ENCODE peak calls at places on chromosomes 16 and 17, in five cellular contexts. H is HCT116, O is H1, C is GM12878, L is K562. E is an unnamed sample.

GRCh38 chr16:74026373-74027281 is 270.0 kb upstream of the PSMD7 start:
- DNase-seq in H (no peak), C (no peak), O (no peak), L (no peak), E (no peak)

GRCh38 chr16:72173997-72174396 is 2.0 kb upstream of the PMFBP1 start:
- DNase-seq in L (no peak), C (no peak), O (no peak), H (no peak), E (no peak)

GRCh38 chr17:63479495-63480184 is 2.8 kb downstream of the ACE start:
- DNase-seq in H (no peak), O (no peak), L (no peak), C (no peak), E (no peak)

GRCh38 chr16:11639008-11639562 is 29.2 kb upstream of the SNN start:
- DNase-seq in H (no peak), L (no peak), C (no peak), O (no peak), E (no peak)

GRCh38 chr17:27669850-27670249 is 38.9 kb downstream of the LGALS9 start:
- DNase-seq in O (no peak), C (no peak), H (no peak), L (no peak), E (no peak)

GRCh38 chr16:119835-120234 is 18.6 kb downstream of the NPRL3 start:
- DNase-seq in H (no peak), C (no peak), O (no peak), L (peak), E (no peak)

GRCh38 chr17:71933306-71933705 is 187.5 kb upstream of the SOX9 start:
- DNase-seq in H (no peak), L (no peak), O (no peak), C (no peak), E (no peak)

GRCh38 chr16:86670835-86671234 is 92.5 kb downstream of the FOXL1 start:
- DNase-seq in H (no peak), O (no peak), L (no peak), C (no peak), E (no peak)

GRCh38 chr17:58231644-58232043 is 6.7 kb upstream of the LPO start:
- DNase-seq in L (no peak), H (no peak), C (no peak), O (no peak), E (no peak)

GRCh38 chr17:44187131-44187899 is 543 bp downstream of the TMUB2 start:
- DNase-seq in L (peak), O (peak), H (no peak), C (no peak), E (no peak)

GRCh38 chr17:39845052-39845976 is 18.8 kb downstream of the IKZF3 start:
- DNase-seq in L (no peak), H (no peak), C (no peak), O (no peak), E (no peak)

GRCh38 chr16:85306071-85306792 is 194.0 kb upstream of the CIBAR2 start:
- DNase-seq in O (no peak), H (peak), L (peak), C (peak), E (peak)

GRCh38 chr16:8808613-8809353 is 11.1 kb downstream of the PMM2 start:
- DNase-seq in L (no peak), H (no peak), C (no peak), O (no peak), E (no peak)

GRCh38 chr17:68390888-68391545 is 66.3 kb downstream of the WIPI1 start:
- DNase-seq in O (peak), H (no peak), L (no peak), C (no peak), E (no peak)

GRCh38 chr17:5587431-5588032 is 3.2 kb upstream of the NLRP1 start:
- DNase-seq in L (peak), C (no peak), H (peak), O (no peak), E (peak)

GRCh38 chr16:47197536-47198179 is 53.9 kb upstream of the NETO2 start:
- DNase-seq in C (no peak), L (no peak), O (no peak), H (no peak), E (no peak)
- TF ChIP-seq ATF3 in C (no peak), L (no peak), O (no peak), H (no peak), E (no peak)

DNA sequence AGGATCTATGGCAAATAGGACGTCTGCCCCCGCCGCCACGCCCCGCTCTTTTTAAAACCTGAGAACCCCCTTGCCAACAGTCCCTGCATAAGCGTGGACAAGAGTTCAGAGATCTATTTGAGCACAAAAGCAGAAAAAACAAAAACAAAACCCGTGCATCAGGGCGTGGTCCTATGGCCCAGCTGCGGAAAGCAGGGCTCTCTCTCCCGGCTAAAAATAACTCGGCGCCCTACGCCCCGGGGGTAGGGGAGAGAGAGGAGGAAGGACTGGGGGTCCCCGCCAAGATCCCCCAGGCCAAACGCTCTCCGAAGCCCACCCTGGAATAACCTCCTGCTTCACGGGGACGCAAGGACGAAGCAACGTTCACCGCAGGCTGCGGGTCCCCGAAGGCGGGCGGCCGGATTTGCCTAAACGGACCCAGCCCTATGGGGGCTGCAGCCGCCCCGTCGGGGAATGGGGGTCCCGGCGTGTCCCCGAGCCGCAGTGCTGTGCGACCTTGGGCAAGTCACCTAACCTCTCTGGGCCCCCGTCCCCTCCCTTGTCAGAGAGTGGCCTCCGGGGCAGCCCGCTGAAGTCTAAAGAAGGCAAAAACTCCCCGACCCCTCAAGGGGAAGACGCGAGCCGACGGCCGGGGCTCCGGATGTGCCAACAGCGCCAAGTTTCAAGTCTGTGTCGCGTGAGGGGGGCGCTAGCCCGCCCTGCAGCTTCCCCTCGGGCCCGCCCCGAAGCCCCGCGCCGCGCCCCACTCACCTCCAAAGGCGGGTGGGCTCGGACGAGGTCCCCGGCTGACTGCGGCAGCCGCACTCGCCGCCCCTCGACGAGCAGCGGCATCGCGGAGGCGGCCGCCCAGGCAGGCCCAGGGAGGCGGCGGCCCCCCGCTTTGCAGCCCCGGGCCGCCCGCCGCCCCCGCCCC is 477 bp downstream of the NTAN1 start:
- DNase-seq in H (no peak), O (peak), C (no peak), L (peak), E (peak)
- TF ChIP-seq POLR2A in H (no peak), O (no peak), C (peak), L (no peak), E (no peak)

GRCh38 chr16:48421741-48422140 is 36.5 kb upstream of the SIAH1 start:
- DNase-seq in L (no peak), C (no peak), H (no peak), O (no peak), E (no peak)
- TF ChIP-seq ATF3 in L (no peak), C (no peak), H (no peak), O (no peak), E (no peak)

GRCh38 chr17:10646393-10646990 is 10.6 kb downstream of the MYH3 start:
- DNase-seq in H (peak), O (peak), L (peak), C (no peak), E (peak)
- TF ChIP-seq POLR2A in H (no peak), O (no peak), L (no peak), C (no peak), E (no peak)

GRCh38 chr17:78788451-78788850 is 6.4 kb upstream of the CYTH1 start:
- DNase-seq in H (no peak), O (no peak), L (no peak), C (no peak), E (no peak)

GRCh38 chr17:78787444-78787843 is 5.4 kb upstream of the CYTH1 start:
- DNase-seq in O (no peak), H (no peak), L (peak), C (no peak), E (no peak)

GRCh38 chr17:78790552-78790951 is 8.5 kb upstream of the CYTH1 start:
- DNase-seq in C (no peak), O (no peak), H (no peak), L (no peak), E (no peak)

GRCh38 chr17:78789149-78789662 is 7.1 kb upstream of the CYTH1 start:
- DNase-seq in O (no peak), L (no peak), C (no peak), H (no peak), E (no peak)

GRCh38 chr17:78789663-78790181 is 7.6 kb upstream of the CYTH1 start:
- DNase-seq in L (no peak), C (no peak), H (no peak), O (no peak), E (no peak)
- TF ChIP-seq ATF3 in L (no peak), C (no peak), H (no peak), O (no peak), E (no peak)

GRCh38 chr17:74873036-74873873 is 461 bp upstream of the FDXR start:
- DNase-seq in O (peak), H (peak), C (peak), L (peak), E (peak)
- TF ChIP-seq POLR2A in O (peak), H (peak), C (peak), L (peak), E (peak)

GRCh38 chr16:81401035-81401950 is 43.3 kb upstream of the CMIP start:
- DNase-seq in L (peak), H (peak), O (no peak), C (no peak), E (peak)
- TF ChIP-seq ATF3 in L (no peak), H (no peak), O (no peak), C (no peak), E (no peak)